ENCODE peak calls at places on chromosome 7, in five cellular contexts. W, F, H, U and T are unnamed samples.

GRCh38 chr7:1851731-1852531 is 181.9 kb downstream of the ELFN1 start:
- DNase-seq in U (no peak), H (no peak), F (no peak), W (no peak), T (peak; percentile 9)

GRCh38 chr7:112437038-112437437 is 13.2 kb upstream of the IFRD1 start:
- DNase-seq in F (no peak), H (no peak), U (no peak), W (peak; percentile 31), T (no peak)

GRCh38 chr7:27161214-27161720 is 4.1 kb downstream of the HOXA9 start:
- DNase-seq in F (no peak), W (no peak), H (peak; percentile 76), U (no peak), T (peak; percentile 6)

GRCh38 chr7:132575336-132575986 is 809 bp downstream of the PLXNA4 start:
- DNase-seq in F (peak; percentile 64), W (peak; percentile 4), U (no peak), H (peak; percentile 30), T (peak; percentile 63)

GRCh38 chr7:2633538-2634264 is 1.9 kb downstream of the TTYH3 start:
- DNase-seq in F (no peak), U (no peak), H (no peak), W (peak; percentile 89), T (peak; percentile 61)

GRCh38 chr7:129769866-129770808 is 158.6 kb downstream of the NRF1 start:
- DNase-seq in W (no peak), H (no peak), F (no peak), U (no peak), T (no peak)

GRCh38 chr7:26291699-26292538 is at the start of gene SNX10:
- DNase-seq in F (peak; percentile 88), H (peak; percentile 67), U (peak; percentile 62), W (peak; percentile 65), T (peak; percentile 60)

GRCh38 chr7:70259497-70259896 is 661.2 kb downstream of the AUTS2 start:
- DNase-seq in F (no peak), W (no peak), U (no peak), H (no peak), T (no peak)

GRCh38 chr7:157362729-157363128 is 25.9 kb downstream of the DNAJB6 start:
- DNase-seq in F (no peak), H (no peak), U (no peak), W (no peak), T (no peak)

GRCh38 chr7:76310102-76310957 is 7.9 kb downstream of the HSPB1 start:
- DNase-seq in U (no peak), W (no peak), F (peak; percentile 85), H (peak; percentile 58), T (peak; percentile 40)

GRCh38 chr7:12738665-12739064 is 51.2 kb downstream of the ARL4A start:
- DNase-seq in W (peak; percentile 10), F (no peak), U (no peak), H (no peak), T (no peak)

GRCh38 chr7:1733206-1733907 is 63.3 kb downstream of the ELFN1 start:
- DNase-seq in H (no peak), F (no peak), W (no peak), U (no peak), T (no peak)

GRCh38 chr7:85471740-85472139 is 284.9 kb upstream of the SEMA3D start:
- DNase-seq in U (no peak), W (no peak), F (no peak), H (no peak), T (no peak)

GRCh38 chr7:97008275-97008917 is 3.0 kb downstream of the DLX6 start:
- DNase-seq in U (no peak), F (no peak), H (no peak), W (no peak), T (no peak)

GRCh38 chr7:28706607-28707006 is 251.5 kb downstream of the TRIL start:
- DNase-seq in F (no peak), W (no peak), U (no peak), H (no peak), T (no peak)